ENCODE peak calls at places on chromosomes 13 and 19, in five cellular contexts. B, C, X, K and A are unnamed samples.

GRCh38 chr19:42529248-42529764 is 1.0 kb upstream of the CEACAM1 start:
- DNase-seq in B (peak; percentile 65), C (peak; percentile 85), X (peak; percentile 84), K (peak; percentile 35), A (peak; percentile 83)

GRCh38 chr13:39600766-39601165 is 2.2 kb downstream of the LHFPL6 start:
- DNase-seq in B (no peak), C (no peak), X (peak; percentile 66), K (peak; percentile 38), A (no peak)

GRCh38 chr13:112444001-112444311 is 67.8 kb downstream of the SPACA7 start:
- DNase-seq in B (peak; percentile 70), C (peak; percentile 68), X (peak; percentile 25), K (no peak), A (peak; percentile 84)

GRCh38 chr13:24063281-24063851 is 97.2 kb upstream of the SPATA13 start:
- DNase-seq in B (no peak), C (no peak), X (no peak), K (no peak), A (no peak)

GRCh38 chr19:48627211-48627864 is 8.0 kb downstream of the SPHK2 start:
- DNase-seq in B (no peak), C (peak; percentile 76), X (no peak), K (no peak), A (no peak)

GRCh38 chr13:92745233-92745632 is 481.4 kb upstream of the GPC6 start:
- DNase-seq in B (no peak), C (no peak), X (no peak), K (no peak), A (no peak)

GRCh38 chr13:31105020-31105800 is 56.5 kb downstream of the HSPH1 start:
- DNase-seq in B (no peak), C (no peak), X (no peak), K (no peak), A (no peak)

GRCh38 chr19:54188224-54188871 is 1.0 kb downstream of the MBOAT7 start:
- DNase-seq in B (peak; percentile 50), C (peak; percentile 63), X (no peak), K (no peak), A (no peak)

GRCh38 chr19:46639356-46640061 is 3.5 kb upstream of the GNG8 start:
- DNase-seq in B (peak; percentile 65), C (peak; percentile 53), X (no peak), K (no peak), A (peak; percentile 71)

GRCh38 chr19:49439841-49440240 is 1.5 kb downstream of the SLC17A7 start:
- DNase-seq in B (no peak), C (no peak), X (no peak), K (no peak), A (no peak)

GRCh38 chr19:44810555-44811447 is 1.9 kb downstream of the BCAM start:
- DNase-seq in B (no peak), C (no peak), X (no peak), K (no peak), A (no peak)

GRCh38 chr13:29595380-29596063 is at the start of gene SLC7A1:
- DNase-seq in B (peak; percentile 86), C (peak; percentile 77), X (peak; percentile 94), K (peak; percentile 44), A (peak; percentile 94)

GRCh38 chr19:33177417-33177976 is 16.6 kb upstream of the LRP3 start:
- DNase-seq in B (no peak), C (no peak), X (no peak), K (no peak), A (no peak)

GRCh38 chr19:49422407-49423277 is 599 bp downstream of the PTH2 start:
- DNase-seq in B (no peak), C (peak; percentile 34), X (no peak), K (no peak), A (no peak)

GRCh38 chr13:52954838-52955237 is 73.8 kb upstream of the OLFM4 start:
- DNase-seq in B (no peak), C (no peak), X (no peak), K (no peak), A (no peak)

GRCh38 chr13:22028831-22029230 is 358.0 kb downstream of the FGF9 start:
- DNase-seq in B (no peak), C (no peak), X (no peak), K (no peak), A (no peak)

GRCh38 chr13:37058801-37059135 is 720 bp downstream of the SUPT20H start:
- DNase-seq in B (no peak), C (peak; percentile 44), X (peak; percentile 60), K (no peak), A (no peak)

GRCh38 chr19:38039966-38040365 is 133.0 kb downstream of the SIPA1L3 start:
- DNase-seq in B (no peak), C (no peak), X (no peak), K (no peak), A (no peak)

GRCh38 chr19:12788682-12789097 is 2.6 kb upstream of the JUNB start:
- DNase-seq in B (peak; percentile 85), C (peak; percentile 93), X (no peak), K (no peak), A (peak; percentile 87)

GRCh38 chr19:6481541-6482342 is at the start of gene DENND1C:
- DNase-seq in B (peak; percentile 78), C (no peak), X (peak; percentile 88), K (no peak), A (peak; percentile 90)

GRCh38 chr13:32314271-32314967 is 744 bp downstream of the ZAR1L start:
- DNase-seq in B (peak; percentile 85), C (peak; percentile 29), X (no peak), K (peak; percentile 23), A (peak; percentile 74)

GRCh38 chr13:20191902-20192469 is 752 bp downstream of the GJB2 start:
- DNase-seq in B (no peak), C (peak; percentile 75), X (no peak), K (no peak), A (peak; percentile 60)

GRCh38 chr13:33139186-33139585 is 123.0 kb downstream of the KL start:
- DNase-seq in B (no peak), C (no peak), X (no peak), K (peak; percentile 54), A (no peak)

GRCh38 chr13:49436890-49437289 is 7.0 kb downstream of the CAB39L start:
- DNase-seq in B (no peak), C (no peak), X (peak; percentile 40), K (peak; percentile 33), A (peak; percentile 37)

GRCh38 chr19:48135411-48135810 is 24.8 kb upstream of the PLA2G4C start:
- DNase-seq in B (no peak), C (peak; percentile 25), X (no peak), K (no peak), A (no peak)

GRCh38 chr13:92355213-92355612 is 871.4 kb upstream of the GPC6 start:
- DNase-seq in B (no peak), C (peak; percentile 27), X (peak; percentile 30), K (no peak), A (no peak)

GRCh38 chr13:60226507-60226906 is 62.8 kb upstream of the DIAPH3 start:
- DNase-seq in B (no peak), C (no peak), X (peak; percentile 3), K (no peak), A (no peak)

GRCh38 chr19:9877775-9878510 is 42.8 kb downstream of the PIN1 start:
- DNase-seq in B (no peak), C (no peak), X (no peak), K (no peak), A (no peak)

GRCh38 chr13:80502359-80502758 is 161.4 kb upstream of the SPRY2 start:
- DNase-seq in B (no peak), C (no peak), X (no peak), K (no peak), A (no peak)

GRCh38 chr19:12791345-12792047 is at the start of gene JUNB:
- DNase-seq in B (peak; percentile 98), C (peak; percentile 98), X (peak; percentile 96), K (peak; percentile 96), A (peak; percentile 98)

GRCh38 chr19:46299004-46299509 is 2.2 kb downstream of the HIF3A start:
- DNase-seq in B (peak; percentile 95), C (peak; percentile 99), X (no peak), K (peak; percentile 97), A (peak; percentile 93)

GRCh38 chr19:55358943-55359908 is 3.8 kb downstream of the GARIN5B start:
- DNase-seq in B (no peak), C (no peak), X (no peak), K (no peak), A (peak; percentile 57)

GRCh38 chr19:23392706-23393105 is 2.6 kb downstream of the ZNF91 start:
- DNase-seq in B (no peak), C (no peak), X (no peak), K (no peak), A (no peak)
- H3K36me3 ChIP-seq in B (peaks cover 10% of the 10 kb centered on the region), C (peaks cover 5% of the 10 kb centered on the region), X (peaks cover 63% of the 10 kb centered on the region), K (peaks cover 4% of the 10 kb centered on the region), A (peaks cover 25% of the 10 kb centered on the region)

GRCh38 chr19:29992233-29992867 is 50.3 kb downstream of the URI1 start:
- DNase-seq in B (no peak), C (no peak), X (no peak), K (no peak), A (no peak)
- H3K36me3 ChIP-seq in B (peaks cover 5% of the 10 kb centered on the region), C (no peaks in the 10 kb centered on the region), X (peaks cover 92% of the 10 kb centered on the region), K (no peaks in the 10 kb centered on the region), A (no peaks in the 10 kb centered on the region)

GRCh38 chr19:15399234-15399515 is 19.6 kb upstream of the AKAP8 start:
- DNase-seq in B (no peak), C (no peak), X (no peak), K (no peak), A (no peak)
- H3K36me3 ChIP-seq in B (peaks cover 96% of the 10 kb centered on the region), C (peaks cover 44% of the 10 kb centered on the region), X (peaks cover 95% of the 10 kb centered on the region), K (peaks cover 48% of the 10 kb centered on the region), A (peaks cover 91% of the 10 kb centered on the region)

DNA sequence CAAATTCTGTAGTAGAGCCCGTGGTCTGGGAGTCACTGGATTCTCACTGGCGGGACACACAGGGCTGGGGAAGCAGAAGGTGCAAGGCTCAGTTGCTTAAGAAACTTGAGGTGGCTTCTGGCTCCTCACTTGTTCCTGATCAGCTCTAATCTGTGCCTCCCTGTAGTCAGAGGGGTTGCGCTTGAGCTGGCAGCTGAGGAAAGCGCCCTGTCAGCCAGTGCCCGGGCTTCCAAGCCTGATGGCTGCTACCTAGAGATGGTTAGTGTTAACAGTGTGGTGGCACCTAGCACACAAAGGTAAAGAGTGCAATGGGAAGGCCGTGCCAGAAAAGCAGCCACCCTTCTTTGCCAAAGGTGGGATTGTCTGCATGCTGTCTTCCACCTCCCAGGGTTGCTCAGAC is 8.8 kb downstream of the HNRNPM start:
- DNase-seq in B (no peak), C (no peak), X (no peak), K (no peak), A (no peak)
- H3K36me3 ChIP-seq in B (peaks cover 34% of the 10 kb centered on the region), C (peaks cover 4% of the 10 kb centered on the region), X (peaks cover 93% of the 10 kb centered on the region), K (no peaks in the 10 kb centered on the region), A (peaks cover 35% of the 10 kb centered on the region)

DNA sequence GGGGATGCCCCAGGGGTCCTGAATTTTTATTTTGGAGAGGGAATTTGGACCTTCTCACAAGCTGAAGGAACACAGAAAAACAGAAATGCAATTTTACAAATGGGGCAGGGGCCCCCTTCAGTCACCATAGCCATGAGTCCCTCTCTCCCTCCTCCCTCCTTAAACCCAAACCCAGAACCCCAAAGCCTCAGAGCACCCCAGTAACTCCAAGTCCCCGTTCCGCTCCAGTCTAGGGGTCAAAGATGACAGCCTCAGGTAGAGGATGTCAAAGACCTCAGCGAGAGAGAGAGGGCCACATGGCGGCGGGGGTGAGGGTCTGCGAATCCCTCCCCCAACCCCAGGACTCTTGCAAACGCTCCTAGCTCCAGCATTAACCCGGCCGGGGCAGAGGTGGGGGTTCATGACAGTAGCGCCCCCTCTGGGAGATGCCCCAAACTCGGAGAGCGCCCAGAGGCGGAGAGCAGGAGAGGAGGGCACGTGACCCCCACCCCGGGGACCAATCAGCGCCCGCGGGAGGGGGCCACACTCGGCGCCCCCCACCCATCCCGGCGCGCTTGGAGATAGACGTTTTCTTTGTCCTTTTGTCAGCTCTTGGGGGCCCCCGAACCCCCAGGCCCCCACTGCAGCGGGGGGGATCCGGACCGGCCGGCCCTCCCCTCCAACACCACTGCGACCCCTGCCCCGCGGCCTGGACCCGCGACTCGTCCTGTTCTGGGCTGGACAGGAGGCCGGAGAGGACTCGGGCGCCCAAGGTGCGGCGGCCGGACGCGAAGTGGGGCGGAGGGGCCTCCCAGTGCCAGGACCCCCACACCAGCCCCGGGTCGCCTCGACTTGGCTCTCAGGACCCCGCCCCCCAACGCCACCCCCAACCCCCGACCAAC is 20.8 kb upstream of the SEMA6B start:
- DNase-seq in B (no peak), C (no peak), X (no peak), K (no peak), A (no peak)
- H3K36me3 ChIP-seq in B (no peaks in the 10 kb centered on the region), C (no peaks in the 10 kb centered on the region), X (no peaks in the 10 kb centered on the region), K (no peaks in the 10 kb centered on the region), A (no peaks in the 10 kb centered on the region)